ENCODE peak calls at places on chromosomes 4 and X, in ten cellular contexts. L is fibroblast of the aortic adventitia, H is A549, P is body of pancreas, X is keratinocyte, U is GM06990, F is tibial artery, E is GM12878, A is OCI-LY7, Z is heart left ventricle. Q is an unnamed sample.

GRCh38 chr4:165763640-165764039 is 109.4 kb upstream of the TLL1 start:
- DNase-seq in A (no peak), L (peak), F (no peak), H (no peak), E (no peak), Z (no peak), X (no peak), P (no peak), U (no peak), Q (no peak)

GRCh38 chr4:14701389-14701788 is 300.9 kb upstream of the CPEB2 start:
- DNase-seq in H (no peak), P (no peak), L (peak), Z (no peak), X (no peak), E (no peak), A (no peak), U (no peak), F (no peak), Q (no peak)

GRCh38 chr4:110533940-110534339 is 58.0 kb downstream of the ENPEP start:
- DNase-seq in U (no peak), Z (no peak), A (peak), E (no peak), L (peak), F (no peak), P (no peak), H (peak), X (peak), Q (no peak)

GRCh38 chr4:161883157-161883556 is 280.6 kb downstream of the FSTL5 start:
- DNase-seq in H (no peak), P (no peak), F (no peak), A (no peak), X (no peak), E (no peak), Z (no peak), U (no peak), L (no peak), Q (no peak)

GRCh38 chrX:71107245-71107644 is 705 bp upstream of the CXorf65 start:
- DNase-seq in E (no peak), Z (no peak), F (no peak), H (no peak), X (no peak), A (no peak), P (no peak), L (no peak), U (no peak), Q (no peak)

GRCh38 chrX:32896132-32896531 is 315.2 kb downstream of the DMD start:
- DNase-seq in X (no peak), U (no peak), A (no peak), L (no peak), P (no peak), E (no peak), Z (no peak), F (no peak), H (no peak), Q (no peak)

GRCh38 chrX:18620349-18620748 is 51.6 kb downstream of the RS1 start:
- DNase-seq in F (no peak), A (no peak), L (no peak), U (no peak), P (peak), X (no peak), Z (no peak), H (no peak), E (peak), Q (no peak)

GRCh38 chr4:55183926-55184599 is 58.7 kb upstream of the KDR start:
- DNase-seq in P (no peak), E (no peak), X (peak), U (no peak), Z (no peak), L (peak), H (peak), F (no peak), A (no peak), Q (no peak)

GRCh38 chrX:129701624-129702069 is 37.1 kb upstream of the XPNPEP2 start:
- DNase-seq in H (no peak), P (peak), A (no peak), E (no peak), L (peak), U (no peak), Z (peak), F (peak), X (no peak), Q (no peak)

GRCh38 chrX:130347336-130347735 is 7.6 kb downstream of the SLC25A14 start:
- DNase-seq in A (no peak), Z (no peak), U (no peak), F (no peak), X (no peak), L (peak), E (no peak), P (no peak), H (no peak), Q (no peak)

GRCh38 chrX:133415276-133416105 is at the start of gene GPC4:
- DNase-seq in X (no peak), L (peak), P (peak), E (no peak), A (no peak), Z (peak), H (peak), F (peak), U (peak), Q (peak)

GRCh38 chr4:123876640-123877039 is 480.0 kb downstream of the SPRY1 start:
- DNase-seq in U (no peak), F (no peak), L (no peak), E (no peak), Z (no peak), H (no peak), A (no peak), X (no peak), P (no peak), Q (no peak)

GRCh38 chrX:130084651-130085237 is 25.6 kb downstream of the ELF4 start:
- DNase-seq in P (no peak), F (no peak), Z (no peak), A (peak), H (no peak), E (peak), L (no peak), U (peak), X (no peak), Q (no peak)

GRCh38 chr4:88846232-88846790 is 148.7 kb upstream of the NAP1L5 start:
- DNase-seq in F (no peak), E (no peak), H (peak), A (no peak), Z (no peak), U (no peak), P (no peak), L (peak), X (no peak), Q (no peak)

GRCh38 chr4:19592391-19592790 is 659.3 kb upstream of the SLIT2 start:
- DNase-seq in F (no peak), U (no peak), A (no peak), L (peak), X (no peak), E (no peak), H (no peak), P (no peak), Z (no peak), Q (no peak)

GRCh38 chrX:120731386-120731785 is 101.5 kb upstream of the C1GALT1C1 start:
- DNase-seq in E (no peak), P (no peak), Z (no peak), U (no peak), X (no peak), L (no peak), F (no peak), A (no peak), H (no peak), Q (no peak)

GRCh38 chr4:100869266-100869665 is 351.4 kb upstream of the EMCN start:
- DNase-seq in A (no peak), L (no peak), Z (no peak), X (no peak), P (no peak), H (no peak), E (no peak), U (no peak), F (no peak), Q (no peak)

GRCh38 chrX:31435592-31435991 is 363.8 kb upstream of the FTHL17 start:
- DNase-seq in E (no peak), L (no peak), P (peak), H (peak), U (no peak), X (no peak), F (no peak), Z (no peak), A (no peak), Q (no peak)

GRCh38 chrX:53093177-53093655 is 726 bp upstream of the KANTR start:
- DNase-seq in Z (peak), U (peak), H (peak), L (peak), A (peak), F (peak), P (peak), X (no peak), E (no peak), Q (peak)

GRCh38 chrX:74220277-74220676 is 83.7 kb upstream of the ZCCHC13 start:
- DNase-seq in F (no peak), H (no peak), Z (no peak), A (no peak), E (no peak), U (no peak), X (no peak), L (no peak), P (no peak), Q (no peak)

GRCh38 chrX:103628386-103629290 is at the start of gene TCEAL1:
- DNase-seq in L (peak), E (no peak), H (peak), Z (peak), P (peak), X (no peak), U (peak), A (peak), F (peak), Q (peak)

GRCh38 chr4:16843831-16844508 is 54.5 kb downstream of the LDB2 start:
- DNase-seq in E (no peak), X (no peak), A (no peak), U (no peak), L (peak), P (no peak), F (no peak), Z (no peak), H (no peak), Q (no peak)

GRCh38 chr4:110196871-110197420 is 1.5 kb downstream of the ELOVL6 start:
- DNase-seq in E (no peak), P (peak), L (peak), U (peak), F (peak), X (no peak), A (peak), H (peak), Z (peak), Q (peak)

GRCh38 chr4:171956678-171957077 is 143.5 kb downstream of the GALNTL6 start:
- DNase-seq in A (no peak), P (no peak), L (no peak), Z (no peak), U (no peak), F (no peak), E (no peak), X (no peak), H (peak), Q (no peak)

GRCh38 chrX:51694254-51694653 is 11.6 kb upstream of the CENPVL2 start:
- DNase-seq in L (no peak), E (no peak), X (no peak), H (no peak), P (no peak), F (no peak), Z (no peak), U (no peak), A (no peak), Q (no peak)

GRCh38 chr4:154044118-154044517 is 255.2 kb upstream of the SFRP2 start:
- DNase-seq in P (no peak), L (no peak), X (no peak), A (no peak), U (no peak), E (no peak), Z (no peak), F (no peak), H (no peak), Q (no peak)

GRCh38 chr4:173424899-173425805 is 26.2 kb upstream of the SCRG1 start:
- DNase-seq in E (no peak), F (no peak), P (no peak), X (no peak), H (no peak), A (no peak), L (peak), U (no peak), Z (no peak), Q (no peak)

GRCh38 chr4:92969650-92970370 is 666.0 kb downstream of the GRID2 start:
- DNase-seq in F (no peak), X (peak), L (peak), E (no peak), P (no peak), A (no peak), U (no peak), Z (no peak), H (peak), Q (no peak)

GRCh38 chr4:185115827-185116232 is 27.2 kb upstream of the SLC25A4 start:
- DNase-seq in L (peak), U (no peak), A (no peak), H (peak), P (peak), X (no peak), E (no peak), Z (peak), F (peak), Q (no peak)

GRCh38 chr4:157217708-157218107 is 2.8 kb upstream of the GRIA2 start:
- DNase-seq in Z (no peak), X (no peak), E (no peak), U (no peak), P (no peak), A (peak), L (peak), F (no peak), H (peak), Q (no peak)

GRCh38 chr4:157221895-157222763 is 1.6 kb downstream of the GRIA2 start:
- DNase-seq in F (peak), A (no peak), P (peak), H (no peak), E (no peak), Z (no peak), L (peak), U (no peak), X (no peak), Q (peak)

GRCh38 chr4:157222764-157223145 is 2.2 kb downstream of the GRIA2 start:
- DNase-seq in Z (no peak), L (no peak), E (no peak), X (no peak), P (no peak), F (no peak), U (no peak), A (no peak), H (no peak), Q (no peak)

GRCh38 chr4:157221426-157221894 is 932 bp downstream of the GRIA2 start:
- DNase-seq in F (no peak), X (no peak), Z (no peak), P (no peak), U (no peak), H (no peak), L (no peak), A (no peak), E (no peak), Q (no peak)

DNA sequence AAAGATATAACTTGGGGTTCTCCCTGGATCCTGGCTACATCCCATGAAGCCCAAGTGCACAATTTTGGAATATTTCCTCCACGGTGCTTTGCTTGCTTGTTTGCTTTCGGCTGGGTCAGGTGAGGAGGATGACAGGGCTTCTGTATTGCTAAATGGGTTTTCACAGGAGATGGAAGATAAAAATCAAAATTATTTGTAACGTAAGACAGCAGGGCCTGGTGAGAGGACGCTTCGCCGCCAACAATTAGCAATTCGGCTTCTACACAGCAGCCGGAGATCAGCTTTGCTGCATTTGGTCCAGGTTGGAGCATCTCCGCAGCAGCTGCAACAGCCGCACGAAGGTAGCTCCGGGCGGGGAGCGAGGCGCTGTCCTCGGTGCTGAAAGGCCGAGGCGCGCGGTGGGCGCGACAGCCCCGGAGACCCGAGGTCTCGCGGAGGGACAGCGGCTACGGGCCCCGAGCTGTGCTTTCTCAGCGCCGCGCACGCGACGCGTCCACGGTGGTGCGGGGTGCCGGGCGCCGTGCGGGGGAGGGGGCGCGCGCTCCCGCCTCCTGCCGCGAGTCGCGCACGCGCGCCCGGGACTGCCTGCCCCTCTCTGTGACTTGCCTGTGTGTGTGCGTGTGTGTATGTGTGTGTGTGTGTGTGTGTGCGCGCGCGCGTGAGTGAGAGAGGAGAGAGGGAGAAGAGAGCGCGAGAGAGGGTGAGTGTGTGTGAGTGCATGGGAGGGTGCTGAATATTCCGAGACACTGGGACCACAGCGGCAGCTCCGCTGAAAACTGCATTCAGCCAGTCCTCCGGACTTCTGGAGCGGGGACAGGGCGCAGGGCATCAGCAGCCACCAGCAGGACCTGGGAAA is at the start of gene GRIA2:
- DNase-seq in Z (peak), P (peak), U (no peak), F (peak), A (no peak), E (no peak), X (no peak), H (peak), L (peak), Q (peak)
- H3K4me3 ChIP-seq in Z (no peak), P (no peak), U (no peak), F (peak), A (no peak), E (no peak), X (peak), H (peak), L (peak), Q (peak)

GRCh38 chrX:148854351-148854750 is 353.9 kb downstream of the AFF2 start:
- DNase-seq in A (no peak), H (no peak), L (peak), X (no peak), F (no peak), P (no peak), E (no peak), U (no peak), Z (no peak), Q (no peak)

GRCh38 chrX:148856505-148856904 is 356.1 kb downstream of the AFF2 start:
- DNase-seq in U (no peak), A (no peak), F (no peak), L (no peak), E (no peak), P (no peak), X (no peak), H (no peak), Z (no peak), Q (no peak)
- TF ChIP-seq CTCF in U (no peak), A (no peak), F (no peak), L (no peak), E (no peak), P (no peak), X (no peak), H (no peak), Z (no peak), Q (no peak)

DNA sequence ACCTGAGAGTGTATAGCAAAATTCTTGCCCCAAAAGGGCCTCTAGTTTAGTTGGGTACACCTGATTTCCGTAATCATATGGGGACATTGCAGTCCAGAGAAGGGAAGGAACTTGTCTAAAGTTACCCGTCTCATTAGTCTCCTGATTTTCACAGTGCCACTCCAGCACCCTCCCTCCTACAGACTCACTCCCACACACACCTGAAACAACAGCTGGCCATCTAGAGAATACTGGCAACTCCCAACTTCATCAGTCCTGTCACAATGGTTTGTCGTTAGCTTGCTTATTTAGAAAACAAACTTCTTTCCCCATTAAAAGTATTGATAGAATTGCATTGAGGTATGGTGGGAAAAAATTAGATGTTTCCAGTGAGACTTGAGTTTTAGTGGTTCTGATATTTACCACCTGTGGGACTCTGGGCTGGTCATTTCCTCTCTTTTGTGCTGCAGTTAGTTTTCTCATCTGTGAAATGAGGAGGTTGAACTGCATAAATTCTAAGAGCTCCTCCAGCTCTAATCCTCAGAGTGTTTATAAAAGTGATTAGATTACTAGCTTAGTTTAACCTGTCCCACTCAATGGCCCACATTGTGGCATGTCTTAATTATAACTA is 1.7 kb downstream of the IL13RA1 start:
- DNase-seq in U (no peak), L (no peak), H (no peak), A (no peak), E (no peak), X (no peak), P (no peak), Z (no peak), F (no peak), Q (no peak)
- H3K4me3 ChIP-seq in U (no peak), L (peak), H (no peak), A (no peak), E (no peak), X (no peak), P (no peak), Z (peak), F (peak), Q (peak)

GRCh38 chr4:68447201-68447600 is at the start of gene TMPRSS11E:
- DNase-seq in F (no peak), H (no peak), Z (no peak), E (no peak), X (no peak), A (no peak), U (no peak), L (no peak), P (peak), Q (no peak)
- TF ChIP-seq CTCF in F (no peak), H (no peak), Z (no peak), E (no peak), X (no peak), A (no peak), U (no peak), L (no peak), P (no peak), Q (no peak)

DNA sequence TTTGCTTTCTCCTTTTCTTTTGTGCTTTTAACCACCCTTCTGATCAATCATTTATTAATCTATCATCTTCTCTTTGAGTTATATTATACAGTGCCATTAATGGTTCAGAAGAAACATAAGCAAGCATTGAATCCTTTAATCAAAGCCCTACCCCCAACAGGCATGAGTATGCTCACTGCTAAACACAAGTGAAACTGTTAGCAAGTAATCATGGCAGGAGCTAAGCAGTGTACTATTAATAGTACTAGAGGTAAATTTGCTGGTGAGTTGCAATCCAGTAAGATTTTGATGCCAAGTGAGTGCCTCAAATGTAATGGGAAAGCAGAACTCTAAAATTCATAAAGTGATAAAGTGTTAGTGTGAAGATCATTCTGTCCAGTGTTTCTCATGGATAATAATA is 57.2 kb downstream of the FNIP2 start:
- DNase-seq in Z (no peak), X (no peak), U (no peak), E (no peak), H (no peak), P (no peak), L (no peak), A (no peak), F (no peak), Q (no peak)
- H3K4me3 ChIP-seq in Z (no peak), X (no peak), U (no peak), E (no peak), H (no peak), P (no peak), L (no peak), A (no peak), F (no peak), Q (no peak)